ENCODE peak calls at places on chromosome 5, in five cellular contexts. M is HCT116, G is HepG2, Z is SK-N-SH, I is H1. J is an unnamed sample.

GRCh38 chr5:68007446-68007845 is 208.1 kb upstream of the PIK3R1 start:
- DNase-seq in G (peak), Z (no peak), I (no peak), M (no peak), J (no peak)

GRCh38 chr5:143386725-143387124 is 16.8 kb downstream of the NR3C1 start:
- DNase-seq in I (no peak), G (no peak), Z (no peak), M (no peak), J (no peak)

GRCh38 chr5:37086466-37087178 is 162.6 kb downstream of the CPLANE1 start:
- DNase-seq in G (peak), I (peak), M (no peak), Z (no peak), J (no peak)

GRCh38 chr5:139650031-139650688 is 2.0 kb downstream of the CXXC5 start:
- DNase-seq in G (no peak), I (no peak), M (no peak), Z (no peak), J (no peak)

GRCh38 chr5:10695055-10695649 is 65.9 kb downstream of the DAP start:
- DNase-seq in M (no peak), G (peak), I (no peak), Z (peak), J (peak)

GRCh38 chr5:96714951-96715451 is 52.8 kb downstream of the CAST start:
- DNase-seq in Z (no peak), G (peak), M (peak), I (no peak), J (no peak)

GRCh38 chr5:110377411-110378392 is 348.8 kb downstream of the TMEM232 start:
- DNase-seq in M (no peak), Z (no peak), G (no peak), I (no peak), J (no peak)

GRCh38 chr5:180593446-180594206 is 2.3 kb upstream of the SCGB3A1 start:
- DNase-seq in Z (peak), I (no peak), M (no peak), G (no peak), J (no peak)

GRCh38 chr5:74009502-74009901 is 383.5 kb downstream of the ARHGEF28 start:
- DNase-seq in I (no peak), Z (no peak), G (no peak), M (no peak), J (no peak)

GRCh38 chr5:161546463-161547301 is at the start of gene GABRB2:
- DNase-seq in G (peak), Z (peak), I (no peak), M (no peak), J (no peak)

GRCh38 chr5:180180198-180180820 is 28.7 kb downstream of the RASGEF1C start:
- DNase-seq in G (no peak), I (no peak), Z (no peak), M (no peak), J (no peak)

GRCh38 chr5:33753704-33754103 is 138.1 kb downstream of the ADAMTS12 start:
- DNase-seq in I (no peak), M (no peak), Z (no peak), G (no peak), J (no peak)

GRCh38 chr5:140575309-140575708 is 10.7 kb downstream of the SLC35A4 start:
- DNase-seq in I (no peak), Z (no peak), G (peak), M (peak), J (no peak)

GRCh38 chr5:96565843-96566242 is 96.3 kb upstream of the CAST start:
- DNase-seq in M (no peak), G (no peak), Z (peak), I (no peak), J (no peak)

GRCh38 chr5:33806736-33807442 is 84.9 kb downstream of the ADAMTS12 start:
- DNase-seq in G (peak), M (no peak), I (no peak), Z (no peak), J (no peak)

GRCh38 chr5:1931590-1932138 is 48.9 kb upstream of the IRX4 start:
- DNase-seq in I (no peak), M (no peak), G (no peak), Z (no peak), J (no peak)

GRCh38 chr5:143543358-143544255 is 140.1 kb upstream of the NR3C1 start:
- DNase-seq in G (peak), I (no peak), Z (no peak), M (no peak), J (no peak)

GRCh38 chr5:33258553-33258952 is 182.2 kb upstream of the TARS1 start:
- DNase-seq in M (no peak), Z (no peak), I (no peak), G (no peak), J (no peak)

GRCh38 chr5:72619677-72620076 is 112.5 kb upstream of the ZNF366 start:
- DNase-seq in Z (no peak), I (no peak), M (no peak), G (no peak), J (no peak)

GRCh38 chr5:120368923-120369715 is 95.0 kb upstream of the PRR16 start:
- DNase-seq in Z (no peak), M (no peak), I (no peak), G (peak), J (no peak)

GRCh38 chr5:17216974-17217325 is 481 bp upstream of the BASP1 start:
- DNase-seq in G (no peak), M (no peak), Z (no peak), I (no peak), J (no peak)

GRCh38 chr5:133931546-133931945 is 36.9 kb downstream of the C5orf15 start:
- DNase-seq in I (no peak), M (no peak), Z (no peak), G (no peak), J (no peak)
- TF ChIP-seq YY1 in I (no peak), M (no peak), Z (no peak), G (no peak), J (no peak)

DNA sequence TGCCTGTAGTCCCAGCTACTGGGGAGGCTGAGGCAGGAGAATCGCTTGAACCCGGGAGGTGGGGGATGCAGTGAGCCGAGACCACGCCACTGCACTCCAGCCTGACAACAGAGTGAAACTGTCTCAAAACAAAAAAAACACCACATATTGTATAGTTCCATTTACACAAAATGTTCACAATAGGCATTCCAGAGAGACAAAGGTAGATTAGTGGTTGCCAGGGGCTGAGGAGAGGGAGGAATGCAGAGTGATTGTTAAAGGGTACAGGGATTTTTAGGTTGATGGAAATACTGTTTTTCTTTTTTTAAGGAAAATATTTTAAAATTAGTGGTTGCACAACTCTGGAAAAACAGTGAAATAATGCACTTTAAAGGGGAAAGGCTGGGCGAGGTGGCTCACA is 19.6 kb downstream of the ETF1 start:
- DNase-seq in G (no peak), I (no peak), Z (no peak), M (no peak), J (no peak)
- TF ChIP-seq YY1 in G (no peak), I (no peak), Z (no peak), M (no peak), J (no peak)

GRCh38 chr5:132489051-132489770 is 1.4 kb downstream of the IRF1 start:
- DNase-seq in G (no peak), Z (no peak), I (no peak), M (no peak), J (no peak)

GRCh38 chr5:132488590-132488989 is 2.0 kb downstream of the IRF1 start:
- DNase-seq in G (no peak), Z (no peak), I (no peak), M (no peak), J (no peak)

GRCh38 chr5:132490484-132491367 is at the start of gene IRF1:
- DNase-seq in M (peak), I (peak), Z (peak), G (peak), J (peak)

GRCh38 chr5:132491368-132492364 is 1.1 kb upstream of the IRF1 start:
- DNase-seq in G (no peak), M (no peak), I (no peak), Z (no peak), J (no peak)

DNA sequence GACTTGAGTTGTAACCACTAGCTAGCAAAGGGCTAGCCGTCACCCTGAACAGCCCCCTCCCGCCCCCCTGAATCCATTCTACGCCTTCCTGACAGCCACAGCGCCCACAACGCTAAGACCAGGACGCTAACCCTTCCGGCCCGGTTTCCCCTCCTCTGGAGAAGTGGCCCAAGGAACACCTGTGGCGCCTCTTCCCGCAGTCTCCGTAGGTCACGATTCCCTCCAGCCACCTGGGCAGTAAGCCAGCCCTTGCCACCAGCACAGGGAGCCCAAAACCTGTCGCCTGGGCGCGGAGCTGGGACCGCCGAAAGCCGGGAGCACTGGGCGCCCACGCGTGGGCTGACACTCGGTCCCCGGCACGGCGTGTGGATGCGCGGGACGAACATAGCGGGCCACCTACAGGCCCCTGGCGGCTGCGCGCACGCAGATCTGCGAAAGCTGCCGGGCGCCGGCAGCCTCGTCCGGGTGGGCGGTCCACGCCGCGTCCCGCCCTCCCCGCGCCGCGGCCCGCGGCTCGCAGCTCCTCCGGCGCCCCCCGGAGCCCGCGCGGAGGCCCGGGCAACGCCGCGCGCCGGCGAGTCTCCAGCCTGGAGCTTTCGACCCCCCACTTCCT is 596 bp downstream of the IRF1 start:
- DNase-seq in Z (peak), M (no peak), G (no peak), I (no peak), J (no peak)
- TF ChIP-seq YY1 in Z (no peak), M (no peak), G (no peak), I (no peak), J (no peak)

GRCh38 chr5:125050926-125051325 is 304.5 kb upstream of the ZNF608 start:
- DNase-seq in I (no peak), G (no peak), Z (no peak), M (no peak), J (no peak)
- TF ChIP-seq YY1 in I (no peak), G (no peak), Z (no peak), M (no peak), J (no peak)

DNA sequence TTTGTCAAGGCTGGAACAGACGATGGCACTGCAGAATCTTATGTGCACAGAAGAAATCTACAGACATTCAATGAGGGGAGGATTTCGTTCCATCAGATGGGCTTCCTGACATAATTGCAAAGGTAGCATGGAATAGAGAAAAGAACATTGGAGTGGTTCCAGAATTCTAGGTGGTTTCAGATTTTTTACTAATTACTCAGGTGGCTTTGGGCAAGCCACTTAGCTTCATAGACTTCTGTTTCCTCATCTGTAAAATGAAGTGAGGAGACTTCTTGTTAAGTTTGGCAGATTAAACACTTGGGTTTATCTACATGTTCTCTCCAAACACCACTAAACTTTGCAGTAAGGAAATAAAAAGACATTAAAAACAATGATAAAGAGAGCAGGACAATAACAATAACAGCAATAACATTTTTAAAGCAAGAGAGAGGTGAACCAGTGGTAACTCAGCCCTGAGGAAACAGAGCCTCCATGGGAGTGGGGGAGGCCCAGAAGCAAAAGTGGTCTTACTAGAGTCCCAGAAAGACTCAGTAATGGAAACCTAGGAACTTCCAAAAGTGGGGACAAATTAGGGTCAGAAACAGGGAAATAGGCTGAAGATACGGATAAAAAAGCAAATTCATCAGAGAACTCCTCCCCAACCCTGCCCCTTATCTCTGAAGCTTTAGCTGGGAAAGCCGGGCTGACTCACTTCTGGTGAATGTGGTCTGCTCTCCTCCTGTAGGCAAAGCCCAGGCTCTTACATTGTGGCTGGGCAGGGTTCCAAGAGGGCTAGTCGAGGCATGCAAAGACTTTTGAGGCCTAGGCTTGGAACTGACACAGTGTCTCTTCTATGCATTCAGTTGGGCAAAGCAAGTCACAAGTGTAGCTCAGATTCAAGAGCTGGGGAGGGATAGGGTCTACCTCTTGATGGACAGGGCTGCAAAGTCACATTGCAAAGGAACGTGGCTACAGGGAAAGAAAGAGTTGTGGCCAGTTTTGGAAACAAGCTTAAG is 11.8 kb upstream of the ACTBL2 start:
- DNase-seq in Z (no peak), M (peak), I (no peak), G (peak), J (peak)
- TF ChIP-seq YY1 in Z (no peak), M (no peak), I (no peak), G (no peak), J (no peak)

DNA sequence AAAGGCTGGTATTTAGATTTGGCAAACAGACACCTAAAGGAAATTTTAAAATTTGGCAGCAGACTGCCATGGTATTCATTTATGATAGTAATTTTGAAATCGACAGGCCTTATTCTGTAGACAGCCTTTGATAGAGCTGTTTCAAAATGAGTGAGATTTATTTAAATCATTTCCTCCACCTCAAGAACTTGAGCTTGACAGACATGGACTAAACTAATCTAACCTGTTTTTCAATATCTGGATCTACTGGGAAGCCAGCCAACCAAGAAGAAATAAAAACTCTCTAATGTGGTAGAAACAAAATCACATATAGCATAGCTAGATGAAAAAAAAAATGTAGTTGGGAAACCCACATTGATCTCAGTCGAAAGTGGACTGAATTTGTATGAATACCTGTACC is 56.9 kb upstream of the RASA1 start:
- DNase-seq in Z (no peak), M (peak), I (no peak), G (no peak), J (no peak)
- TF ChIP-seq YY1 in Z (no peak), M (no peak), I (no peak), G (no peak), J (no peak)

GRCh38 chr5:121913397-121913796 is 48.4 kb upstream of the SRFBP1 start:
- DNase-seq in I (no peak), Z (no peak), M (no peak), G (no peak), J (no peak)
- TF ChIP-seq YY1 in I (no peak), Z (no peak), M (no peak), G (no peak), J (no peak)

DNA sequence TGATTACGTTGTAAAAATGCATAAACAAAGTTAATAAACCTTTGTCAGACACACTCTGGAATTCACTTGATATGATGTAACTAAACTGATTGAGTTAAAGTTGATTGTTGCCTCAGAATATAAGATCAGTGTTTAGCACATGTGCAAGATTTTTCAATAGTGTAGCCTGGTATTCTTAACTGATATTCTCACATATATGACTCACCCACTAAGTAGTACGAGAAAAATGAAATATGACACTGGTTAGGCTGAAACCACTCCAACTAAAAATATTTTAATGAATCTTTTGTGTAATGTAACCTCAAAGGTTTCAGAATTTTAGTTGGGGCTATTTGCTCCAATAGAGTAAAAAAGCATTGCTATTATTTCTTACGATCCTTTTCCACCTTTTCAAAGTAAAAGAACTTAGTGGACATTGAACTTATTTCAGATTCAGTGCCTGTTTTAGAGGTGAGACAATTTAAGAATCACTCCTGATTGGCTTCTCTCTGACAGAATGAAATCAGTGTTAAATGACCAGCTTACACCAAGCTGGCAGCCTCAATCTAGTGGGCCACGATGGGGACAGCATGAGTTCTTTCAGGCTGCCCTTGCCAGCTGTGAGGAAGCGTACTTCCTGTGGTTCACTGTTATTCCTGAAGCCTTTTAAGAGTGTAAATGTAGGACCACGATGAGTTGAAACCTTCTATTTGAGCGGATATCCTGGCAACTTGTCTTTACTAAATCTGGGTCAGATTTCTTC is 277.3 kb upstream of the CDH9 start:
- DNase-seq in M (no peak), I (peak), G (no peak), Z (no peak), J (no peak)
- TF ChIP-seq YY1 in M (no peak), I (no peak), G (no peak), Z (no peak), J (no peak)

GRCh38 chr5:98415663-98416062 is 357.8 kb upstream of the RGMB start:
- DNase-seq in G (no peak), Z (no peak), I (no peak), M (no peak), J (no peak)

GRCh38 chr5:98416541-98416940 is 356.9 kb upstream of the RGMB start:
- DNase-seq in Z (no peak), G (no peak), M (no peak), I (no peak), J (no peak)

DNA sequence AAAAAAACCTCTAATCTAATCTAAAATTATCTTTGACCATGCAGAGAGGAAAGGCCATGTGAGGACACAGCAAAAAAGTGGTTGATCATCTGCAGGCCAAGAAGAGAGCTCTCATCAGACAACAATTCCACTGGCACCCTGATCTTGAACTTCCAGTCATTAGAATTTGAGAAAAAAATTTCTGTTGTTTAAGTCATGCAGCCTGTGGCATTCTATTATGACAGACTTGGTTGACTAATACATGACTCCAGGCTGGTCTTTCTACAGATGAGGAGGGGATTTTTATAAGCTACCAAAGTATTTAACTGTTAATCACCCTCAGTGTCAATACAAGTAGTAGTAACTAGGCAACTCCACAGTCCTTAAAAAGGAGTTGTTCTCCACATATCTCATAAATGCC is 358.5 kb upstream of the RGMB start:
- DNase-seq in G (no peak), I (no peak), M (no peak), Z (no peak), J (no peak)
- TF ChIP-seq YY1 in G (no peak), I (no peak), M (no peak), Z (no peak), J (no peak)

GRCh38 chr5:111927191-111927590 is 170.2 kb upstream of the NREP start:
- DNase-seq in G (no peak), M (no peak), I (no peak), Z (no peak), J (no peak)
- TF ChIP-seq YY1 in G (no peak), M (no peak), I (no peak), Z (no peak), J (no peak)